ENCODE peak calls at places on chromosome 9, in nine cellular contexts. E, P, S, R, T, W, L, O and I are unnamed samples.

GRCh38 chr9:86454701-86455402 is 100.6 kb upstream of the TUT7 start:
- DNase-seq in L (no peak), R (peak; percentile 39), P (no peak), E (peak; percentile 9), O (peak; percentile 53), T (no peak), W (no peak), S (peak; percentile 52), I (no peak)

GRCh38 chr9:98600631-98601030 is 108.1 kb downstream of the GABBR2 start:
- DNase-seq in W (no peak), L (no peak), R (no peak), P (no peak), S (no peak), E (no peak), T (no peak), O (no peak), I (no peak)

GRCh38 chr9:17807670-17808282 is 228.9 kb downstream of the SH3GL2 start:
- DNase-seq in T (no peak), L (peak; percentile 29), O (no peak), P (no peak), W (no peak), R (no peak), S (no peak), E (no peak), I (no peak)

GRCh38 chr9:70563437-70564204 is 149.2 kb upstream of the KLF9 start:
- DNase-seq in T (no peak), R (peak; percentile 73), S (peak; percentile 91), P (no peak), E (peak; percentile 56), L (no peak), W (no peak), O (peak; percentile 83), I (peak; percentile 95)

GRCh38 chr9:24912767-24913166 is 367.1 kb upstream of the IZUMO3 start:
- DNase-seq in O (no peak), L (no peak), P (no peak), E (no peak), R (no peak), S (no peak), W (no peak), T (no peak), I (no peak)

GRCh38 chr9:6224393-6225154 is 9.0 kb downstream of the IL33 start:
- DNase-seq in O (no peak), S (no peak), R (peak; percentile 62), T (no peak), P (no peak), E (no peak), W (no peak), L (no peak), I (no peak)

GRCh38 chr9:131028931-131029573 is 20.1 kb downstream of the LAMC3 start:
- DNase-seq in L (no peak), O (no peak), E (no peak), P (no peak), R (no peak), S (no peak), T (no peak), W (no peak), I (no peak)

GRCh38 chr9:84620338-84620737 is 49.2 kb upstream of the NTRK2 start:
- DNase-seq in O (no peak), P (no peak), W (no peak), T (no peak), S (no peak), E (no peak), L (no peak), R (peak; percentile 1), I (no peak)

GRCh38 chr9:7234144-7234543 is 476.4 kb downstream of the KDM4C start:
- DNase-seq in R (peak; percentile 53), W (no peak), E (peak; percentile 35), S (no peak), L (no peak), O (peak; percentile 31), P (peak; percentile 50), T (peak; percentile 38), I (no peak)

GRCh38 chr9:4293293-4293931 is 6.5 kb downstream of the GLIS3 start:
- DNase-seq in R (peak; percentile 90), S (peak; percentile 99), T (peak; percentile 87), P (no peak), L (no peak), O (peak; percentile 97), W (no peak), E (peak; percentile 93), I (peak; percentile 96)

GRCh38 chr9:87973791-87974292 is 491 bp downstream of the CDK20 start:
- DNase-seq in S (no peak), O (peak; percentile 17), E (peak; percentile 6), W (no peak), L (no peak), P (no peak), T (no peak), R (peak; percentile 4), I (no peak)

GRCh38 chr9:110340306-110340705 is 2.6 kb upstream of the TXNDC8 start:
- DNase-seq in P (peak; percentile 4), L (no peak), T (no peak), W (no peak), S (peak; percentile 8), O (peak; percentile 35), R (peak; percentile 45), E (no peak), I (no peak)

GRCh38 chr9:17574342-17574741 is 4.5 kb upstream of the SH3GL2 start:
- DNase-seq in R (no peak), P (no peak), L (no peak), T (no peak), O (no peak), S (no peak), E (no peak), W (no peak), I (no peak)

GRCh38 chr9:32644698-32645097 is 9.2 kb upstream of the TAF1L start:
- DNase-seq in R (peak; percentile 96), L (no peak), T (peak; percentile 50), W (no peak), O (peak; percentile 97), E (peak; percentile 91), S (peak; percentile 100), P (no peak), I (peak; percentile 52)

GRCh38 chr9:90189306-90189705 is 453.3 kb downstream of the DIRAS2 start:
- DNase-seq in S (no peak), L (no peak), E (no peak), T (no peak), R (no peak), O (no peak), P (no peak), W (no peak), I (no peak)

DNA sequence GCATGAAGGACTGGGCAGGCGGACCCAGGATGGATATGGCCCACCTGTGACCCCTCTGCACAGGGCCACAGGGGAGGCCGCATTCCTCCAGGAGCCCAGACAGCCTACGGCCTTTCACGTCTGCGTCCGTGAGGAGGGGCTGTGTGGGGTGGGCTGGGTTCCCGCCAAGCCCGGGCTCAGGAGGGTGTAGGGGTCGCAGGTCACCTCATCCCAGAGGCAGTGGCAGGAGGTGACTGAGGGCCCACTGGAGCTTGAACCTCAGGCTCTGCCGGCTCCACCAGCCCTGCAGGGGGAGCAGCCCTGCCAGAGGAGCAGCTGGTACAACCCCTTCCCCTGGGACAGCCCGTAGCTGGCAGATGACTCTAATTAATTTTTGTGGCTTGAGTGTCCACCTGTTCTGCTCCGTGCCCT is 40.7 kb upstream of the CACNA1B start:
- DNase-seq in P (no peak), R (no peak), S (no peak), T (no peak), O (no peak), E (no peak), W (no peak), L (no peak), I (no peak)
- TF ChIP-seq CTCF in P (no peak), R (no peak), S (no peak), T (no peak), O (no peak), E (no peak), W (no peak), L (no peak), I (no peak)

GRCh38 chr9:29126783-29127182 is 1553.5 kb upstream of the C9orf72 start:
- DNase-seq in T (no peak), P (no peak), E (no peak), L (no peak), O (no peak), S (no peak), R (no peak), W (no peak), I (no peak)

DNA sequence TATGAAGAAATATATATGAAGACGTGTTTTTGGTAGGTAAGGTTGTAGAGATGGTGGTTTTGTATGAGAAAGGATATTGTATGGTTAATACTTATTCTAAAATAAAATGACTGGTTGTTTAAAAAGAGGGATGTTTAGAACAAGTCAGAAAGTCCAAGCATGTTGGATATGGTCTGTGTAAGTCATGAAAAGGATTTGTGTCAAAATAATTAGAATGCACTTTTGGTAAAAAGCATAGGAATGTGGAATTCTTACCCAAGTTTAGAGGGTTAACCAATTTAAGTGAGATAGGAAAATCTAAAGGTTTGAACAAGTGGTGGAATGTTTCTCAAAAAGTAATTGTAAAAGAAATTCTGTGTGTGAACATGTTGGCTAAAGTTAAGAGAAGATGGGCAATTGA is 1556.5 kb upstream of the C9orf72 start:
- DNase-seq in E (peak; percentile 19), R (no peak), T (no peak), O (no peak), L (no peak), W (no peak), P (no peak), S (no peak), I (no peak)
- TF ChIP-seq CTCF in E (no peak), R (no peak), T (no peak), O (no peak), L (no peak), W (no peak), P (no peak), S (no peak), I (no peak)

DNA sequence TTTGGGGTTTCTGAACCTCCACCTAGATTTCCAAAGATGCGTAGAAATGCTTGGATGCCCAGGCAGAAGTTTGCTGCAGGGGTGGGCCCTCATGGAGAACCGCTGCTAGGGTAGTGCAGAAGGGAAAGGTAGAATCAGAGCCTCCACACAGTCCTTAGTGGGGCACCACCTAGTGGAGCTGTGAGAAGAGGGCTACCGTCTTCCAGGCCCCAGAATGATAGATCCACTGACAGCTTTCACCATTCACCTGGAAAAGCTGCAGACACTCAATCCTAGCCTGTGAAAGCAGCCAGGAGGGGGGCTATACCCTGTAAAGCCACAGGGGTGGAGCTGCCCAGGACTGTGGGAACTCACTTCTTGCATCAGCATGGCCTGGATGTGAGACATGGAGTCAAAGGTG is 13.3 kb upstream of the HSDL2 start:
- DNase-seq in E (no peak), L (no peak), R (no peak), S (no peak), O (no peak), P (no peak), T (no peak), W (no peak), I (no peak)
- TF ChIP-seq CTCF in E (no peak), L (no peak), R (peak; percentile 17), S (no peak), O (peak; percentile 21), P (no peak), T (no peak), W (no peak), I (peak; percentile 35)

DNA sequence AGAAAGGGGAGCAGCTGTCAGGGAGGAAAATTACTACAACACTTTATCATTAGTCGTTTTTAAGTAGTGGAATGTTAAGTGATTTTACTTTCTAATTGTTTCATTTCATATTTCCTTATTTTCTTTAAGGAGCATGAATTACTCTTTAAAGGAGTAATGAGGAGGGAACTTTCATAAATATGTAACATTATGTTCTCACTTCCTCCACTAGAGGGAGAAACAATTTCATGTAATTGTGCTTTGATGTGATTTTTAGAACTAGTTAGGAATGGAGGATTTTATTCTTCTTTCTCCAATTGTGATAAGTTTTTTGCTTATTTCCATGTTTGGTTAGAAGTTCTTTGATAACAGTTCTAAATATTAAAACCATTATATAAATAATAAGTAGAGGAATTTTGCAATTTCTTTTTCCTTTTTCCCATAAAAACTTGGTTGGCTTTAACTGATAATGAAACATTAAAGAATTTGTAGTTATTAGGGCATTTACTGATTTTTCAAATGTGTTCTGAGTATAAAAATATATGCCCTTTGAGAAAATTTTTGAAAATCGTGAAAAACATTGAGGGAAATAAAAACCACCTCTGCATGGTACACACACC is 25.6 kb downstream of the CEP78 start:
- DNase-seq in E (peak; percentile 9), W (no peak), P (no peak), L (no peak), O (peak; percentile 75), R (peak; percentile 68), T (no peak), S (peak; percentile 14), I (no peak)
- TF ChIP-seq CTCF in E (peak; percentile 54), W (peak; percentile 54), P (peak; percentile 74), L (peak; percentile 27), O (peak; percentile 66), R (peak; percentile 52), T (peak; percentile 82), S (peak; percentile 50), I (peak; percentile 43)